ENCODE peak calls at places on chromosomes 4 and X, in eight cellular contexts. F is NCI-H774; B is stimulated activated CD4-positive, alpha-beta T cell treated with anti-CD3 and anti-CD28 coated beads, Interleukin-1b, Interleukin-23, amount 100 ng/mL, for 24 hours; Z is Daoy; W is NCI-H2081; Y is neural progenitor cell; O is nucleus accumbens; N is activated CD4-positive, alpha-beta T cell treated with anti-CD3 and anti-CD28 coated beads for 24 hours. V is an unnamed sample.

GRCh38 chr4:61772116-61772515 is 572.0 kb downstream of the ADGRL3 start:
- DNase-seq in N (no peak), Z (peak), F (no peak), O (no peak), Y (no peak), B (no peak), W (no peak), V (no peak)

GRCh38 chr4:19577121-19577520 is 674.6 kb upstream of the SLIT2 start:
- DNase-seq in W (no peak), O (no peak), Z (no peak), B (no peak), Y (no peak), F (no peak), N (no peak), V (no peak)

GRCh38 chrX:40392599-40392998 is 188.2 kb upstream of the ATP6AP2 start:
- DNase-seq in O (no peak), Y (peak), F (no peak), Z (no peak), W (no peak), B (no peak), N (no peak), V (no peak)

GRCh38 chrX:39158801-39159657 is 357.8 kb downstream of the MID1IP1 start:
- DNase-seq in Y (no peak), N (no peak), W (peak), Z (peak), F (no peak), O (no peak), B (no peak), V (no peak)

GRCh38 chr4:173758132-173758531 is 228.1 kb upstream of the HAND2 start:
- DNase-seq in F (no peak), O (no peak), Y (no peak), Z (no peak), W (no peak), B (no peak), N (no peak), V (no peak)

GRCh38 chr4:40848981-40849380 is 99.2 kb downstream of the NSUN7 start:
- DNase-seq in B (no peak), W (no peak), N (no peak), F (no peak), O (no peak), Y (no peak), Z (no peak), V (no peak)

GRCh38 chrX:74383611-74384010 is 37.7 kb upstream of the SLC16A2 start:
- DNase-seq in W (no peak), B (no peak), Z (peak), Y (peak), F (no peak), O (no peak), N (no peak), V (peak)

GRCh38 chrX:19344661-19345060 is 934 bp downstream of the PDHA1 start:
- DNase-seq in Z (no peak), N (no peak), F (no peak), O (no peak), W (no peak), Y (no peak), B (no peak), V (no peak)

GRCh38 chrX:107374116-107374515 is 75.3 kb upstream of the FRMPD3 start:
- DNase-seq in Y (peak), O (no peak), Z (no peak), N (no peak), W (no peak), F (no peak), B (no peak), V (no peak)

GRCh38 chrX:85243155-85243554 is 424 bp downstream of the SATL1 start:
- DNase-seq in W (no peak), N (no peak), Z (peak), F (no peak), B (no peak), O (no peak), Y (no peak), V (peak)

GRCh38 chr4:38989487-38989886 is 42.7 kb downstream of the TMEM156 start:
- DNase-seq in Z (peak), B (no peak), W (no peak), F (no peak), N (no peak), Y (no peak), O (no peak), V (no peak)

GRCh38 chrX:22378296-22378695 is 105.6 kb downstream of the CBLL2 start:
- DNase-seq in B (no peak), Z (no peak), O (no peak), F (no peak), N (no peak), Y (no peak), W (no peak), V (no peak)

GRCh38 chrX:40310016-40310415 is 212.3 kb upstream of the BCOR start:
- DNase-seq in W (no peak), N (no peak), Y (no peak), F (no peak), Z (no peak), B (no peak), O (no peak), V (no peak)

GRCh38 chr4:78518551-78518950 is 33.0 kb upstream of the ANXA3 start:
- DNase-seq in W (no peak), O (no peak), Y (no peak), B (no peak), Z (no peak), F (no peak), N (no peak), V (no peak)

V was measured in GM13977.